ENCODE peak calls at places on chromosome 10, in four cellular contexts. J is OCI-M1; C is activated naive CD8-positive, alpha-beta T cell treated with anti-CD3 and anti-CD28 coated beads, Interleukin-2, amount 10 ng/mL, durations not matched to agents 7 days and 5 days; A is T-cell. H is an unnamed sample.

GRCh38 chr10:19347592-19347991 is 299.0 kb downstream of the MALRD1 start:
- DNase-seq in J (no peak), C (no peak), A (no peak), H (no peak)

GRCh38 chr10:30553625-30554442 is 75.7 kb downstream of the LYZL2 start:
- DNase-seq in A (no peak), J (peak), C (no peak), H (no peak)

GRCh38 chr10:31118561-31118960 is 86.9 kb upstream of the ZNF438 start:
- DNase-seq in J (no peak), A (no peak), C (no peak), H (peak)

GRCh38 chr10:77230194-77230593 is 407.4 kb downstream of the KCNMA1 start:
- DNase-seq in C (no peak), J (no peak), A (no peak), H (peak)

GRCh38 chr10:58590152-58590551 is 77.5 kb downstream of the BICC1 start:
- DNase-seq in C (no peak), J (no peak), A (no peak), H (peak)

GRCh38 chr10:31836569-31837406 is 91.8 kb downstream of the ARHGAP12 start:
- DNase-seq in C (no peak), A (no peak), J (peak), H (no peak)

GRCh38 chr10:74213571-74214162 is 62.6 kb downstream of the ADK start:
- DNase-seq in A (peak), C (no peak), J (peak), H (no peak)

GRCh38 chr10:118447478-118447877 is 105.4 kb upstream of the FAM204A start:
- DNase-seq in J (no peak), A (no peak), C (no peak), H (no peak)

GRCh38 chr10:49831352-49832040 is 69.4 kb upstream of the OGDHL start:
- DNase-seq in A (no peak), C (no peak), J (no peak), H (peak)

GRCh38 chr10:130500251-130501000 is 364.2 kb downstream of the GLRX3 start:
- DNase-seq in A (no peak), J (no peak), C (no peak), H (no peak)

GRCh38 chr10:74310652-74311257 is 159.7 kb downstream of the ADK start:
- DNase-seq in C (no peak), J (no peak), A (no peak), H (no peak)

H was measured in kidney glomerular epithelial cell.